ENCODE peak calls at places on chromosome 5, in four cellular contexts. F, X, W and V are unnamed samples.

GRCh38 chr5:137649228-137649890 is 86.5 kb downstream of the KLHL3 start:
- DNase-seq in F (no peak), X (no peak), W (no peak), V (no peak)

GRCh38 chr5:96144289-96144688 is 182.6 kb upstream of the ELL2 start:
- DNase-seq in F (no peak), X (no peak), W (no peak), V (no peak)

GRCh38 chr5:180060192-180060591 is 11.4 kb downstream of the RNF130 start:
- DNase-seq in F (no peak), X (no peak), W (no peak), V (no peak)

GRCh38 chr5:168177831-168178450 is 113.5 kb upstream of the WWC1 start:
- DNase-seq in F (no peak), X (no peak), W (no peak), V (no peak)

GRCh38 chr5:171863928-171864327 is 78.3 kb downstream of the SMIM23 start:
- DNase-seq in F (no peak), X (no peak), W (no peak), V (peak)

GRCh38 chr5:137888875-137889759 is at the start of gene PKD2L2:
- DNase-seq in F (no peak), X (peak), W (peak), V (peak)

GRCh38 chr5:138651767-138652117 is 76.5 kb upstream of the HSPA9 start:
- DNase-seq in F (no peak), X (no peak), W (no peak), V (no peak)

GRCh38 chr5:155651-156410 is 35.5 kb upstream of the LRRC14B start:
- DNase-seq in F (no peak), X (no peak), W (no peak), V (no peak)

GRCh38 chr5:113039229-113039628 is 62.6 kb downstream of the DCP2 start:
- DNase-seq in F (no peak), X (no peak), W (no peak), V (no peak)